ENCODE peak calls at places on chromosome 13, in ten cellular contexts. K, V, T, L, D, A, O, Z, Y and E are unnamed samples.

GRCh38 chr13:77544365-77544764 is 8.9 kb downstream of the SCEL start:
- DNase-seq in K (peak; percentile 16), V (no peak), T (no peak), L (peak; percentile 54), D (no peak), A (peak; percentile 71), O (no peak), Z (no peak), Y (peak; percentile 8), E (no peak)

GRCh38 chr13:40315416-40316064 is 350.9 kb downstream of the FOXO1 start:
- DNase-seq in K (no peak), V (no peak), T (no peak), L (no peak), D (no peak), A (peak; percentile 35), O (no peak), Z (no peak), Y (no peak), E (no peak)

GRCh38 chr13:94464771-94465170 is 14.7 kb downstream of the DCT start:
- DNase-seq in K (no peak), V (no peak), T (no peak), L (no peak), D (no peak), A (no peak), O (no peak), Z (no peak), Y (no peak), E (no peak)

GRCh38 chr13:87671031-87671823 is at the start of gene SLITRK5:
- DNase-seq in K (peak; percentile 86), V (peak; percentile 60), T (no peak), L (peak; percentile 64), D (peak; percentile 93), A (peak; percentile 52), O (no peak), Z (peak; percentile 63), Y (peak; percentile 69), E (no peak)

GRCh38 chr13:110812111-110812868 is 98.8 kb downstream of the ING1 start:
- DNase-seq in K (no peak), V (no peak), T (no peak), L (no peak), D (peak; percentile 80), A (peak; percentile 15), O (no peak), Z (no peak), Y (no peak), E (no peak)

GRCh38 chr13:86792153-86792651 is 879.0 kb upstream of the SLITRK5 start:
- DNase-seq in K (peak; percentile 5), V (no peak), T (no peak), L (no peak), D (peak; percentile 73), A (no peak), O (no peak), Z (no peak), Y (no peak), E (no peak)

GRCh38 chr13:81078048-81078447 is 737.1 kb upstream of the SPRY2 start:
- DNase-seq in K (no peak), V (no peak), T (no peak), L (no peak), D (no peak), A (no peak), O (no peak), Z (no peak), Y (no peak), E (no peak)

GRCh38 chr13:35855531-35856019 is 275.6 kb downstream of the DCLK1 start:
- DNase-seq in K (no peak), V (no peak), T (peak; percentile 63), L (no peak), D (no peak), A (no peak), O (no peak), Z (no peak), Y (no peak), E (no peak)

GRCh38 chr13:112510987-112511715 is 76.8 kb downstream of the TUBGCP3 start:
- DNase-seq in K (no peak), V (no peak), T (no peak), L (no peak), D (no peak), A (no peak), O (no peak), Z (no peak), Y (no peak), E (no peak)

GRCh38 chr13:111031531-111031961 is 83.6 kb upstream of the ARHGEF7 start:
- DNase-seq in K (no peak), V (no peak), T (no peak), L (no peak), D (no peak), A (no peak), O (no peak), Z (no peak), Y (peak; percentile 17), E (no peak)

GRCh38 chr13:52695856-52696255 is 43.2 kb downstream of the SUGT1 start:
- DNase-seq in K (no peak), V (no peak), T (no peak), L (no peak), D (no peak), A (no peak), O (no peak), Z (peak; percentile 82), Y (no peak), E (no peak)

GRCh38 chr13:91362908-91363307 is 15.4 kb downstream of the MIR17HG start:
- DNase-seq in K (no peak), V (no peak), T (no peak), L (no peak), D (no peak), A (no peak), O (no peak), Z (no peak), Y (no peak), E (no peak)

GRCh38 chr13:43879323-43880181 is at the start of the genes CCDC122 and LACC1:
- DNase-seq in K (peak; percentile 92), V (peak; percentile 70), T (no peak), L (peak; percentile 91), D (peak; percentile 96), A (peak; percentile 79), O (no peak), Z (peak; percentile 83), Y (peak; percentile 88), E (peak; percentile 60)
- TF ChIP-seq POLR2AphosphoS5 in K (peak; percentile 41), V (peak; percentile 61), T (no peak), L (peak; percentile 64), D (peak; percentile 60), A (peak; percentile 81), O (no peak), Z (peak; percentile 62), Y (peak; percentile 61), E (peak; percentile 64)

DNA sequence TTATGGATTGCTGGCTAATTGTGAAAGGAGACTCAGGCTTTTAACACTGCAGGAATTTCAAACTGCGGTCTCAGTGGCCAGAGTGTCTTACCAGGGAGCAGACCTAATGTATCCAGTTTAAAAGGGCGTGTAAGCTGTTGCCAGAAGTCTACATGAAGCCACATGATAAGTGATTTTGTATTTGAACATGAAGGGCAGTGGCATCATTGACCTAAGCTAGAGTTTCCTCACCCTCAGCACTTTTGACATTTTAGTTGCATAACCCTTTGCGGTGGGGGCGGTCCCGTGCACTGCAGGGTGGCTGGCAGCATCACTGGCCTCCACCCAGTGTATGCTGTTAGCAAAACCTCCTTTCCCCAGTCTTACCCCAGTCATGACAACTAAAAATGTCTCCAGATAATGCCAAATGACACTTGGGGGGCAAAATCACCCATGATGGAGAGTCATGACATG is 23.7 kb upstream of the GPR18 start:
- DNase-seq in K (no peak), V (no peak), T (no peak), L (no peak), D (peak; percentile 68), A (no peak), O (no peak), Z (peak; percentile 98), Y (peak; percentile 62), E (no peak)
- TF ChIP-seq POLR2AphosphoS5 in K (no peak), V (no peak), T (no peak), L (peak; percentile 82), D (peak; percentile 92), A (no peak), O (no peak), Z (peak; percentile 85), Y (no peak), E (no peak)

DNA sequence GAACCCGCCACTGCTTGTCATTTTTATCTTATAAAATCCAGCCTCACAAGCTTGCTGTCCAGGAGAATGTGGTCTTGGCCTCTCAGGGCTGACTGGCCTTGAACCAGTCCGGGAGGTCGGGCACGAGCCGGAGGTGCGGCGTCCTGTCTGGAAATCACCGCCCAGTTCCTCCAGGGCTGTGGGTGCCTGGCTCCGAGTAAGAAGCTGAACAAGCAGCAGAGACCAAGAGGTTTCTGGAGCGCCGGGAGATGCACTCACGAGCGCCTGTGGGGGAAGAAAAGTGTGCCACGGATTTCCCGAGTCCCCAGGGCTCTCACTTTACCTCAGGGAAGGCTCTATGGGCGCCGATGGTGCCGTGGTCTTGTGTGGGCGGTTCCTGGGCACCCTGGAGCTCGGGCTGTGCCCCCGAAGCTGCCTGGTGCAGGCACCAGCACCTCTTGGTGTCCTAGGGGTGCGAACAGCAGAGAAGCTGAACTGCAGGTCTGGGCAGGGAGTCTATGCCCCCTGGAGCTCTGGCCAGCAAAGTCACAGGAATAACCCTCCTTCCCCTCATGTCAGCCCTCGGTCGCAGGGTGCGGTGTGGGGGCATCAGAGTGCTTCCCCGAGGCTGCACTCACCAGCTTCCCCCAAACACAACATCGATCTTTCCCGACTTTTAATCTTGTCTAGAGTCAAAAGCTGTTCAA is 50.0 kb downstream of the GAS6 start:
- DNase-seq in K (no peak), V (no peak), T (no peak), L (no peak), D (peak; percentile 80), A (peak; percentile 25), O (no peak), Z (no peak), Y (no peak), E (no peak)
- TF ChIP-seq POLR2AphosphoS5 in K (no peak), V (no peak), T (no peak), L (no peak), D (no peak), A (no peak), O (no peak), Z (no peak), Y (no peak), E (no peak)

GRCh38 chr13:28486144-28486543 is 8.8 kb downstream of the FLT1 start:
- DNase-seq in K (no peak), V (no peak), T (no peak), L (no peak), D (no peak), A (no peak), O (no peak), Z (no peak), Y (no peak), E (no peak)
- TF ChIP-seq POLR2AphosphoS5 in K (no peak), V (no peak), T (no peak), L (no peak), D (no peak), A (no peak), O (no peak), Z (no peak), Y (no peak), E (no peak)

DNA sequence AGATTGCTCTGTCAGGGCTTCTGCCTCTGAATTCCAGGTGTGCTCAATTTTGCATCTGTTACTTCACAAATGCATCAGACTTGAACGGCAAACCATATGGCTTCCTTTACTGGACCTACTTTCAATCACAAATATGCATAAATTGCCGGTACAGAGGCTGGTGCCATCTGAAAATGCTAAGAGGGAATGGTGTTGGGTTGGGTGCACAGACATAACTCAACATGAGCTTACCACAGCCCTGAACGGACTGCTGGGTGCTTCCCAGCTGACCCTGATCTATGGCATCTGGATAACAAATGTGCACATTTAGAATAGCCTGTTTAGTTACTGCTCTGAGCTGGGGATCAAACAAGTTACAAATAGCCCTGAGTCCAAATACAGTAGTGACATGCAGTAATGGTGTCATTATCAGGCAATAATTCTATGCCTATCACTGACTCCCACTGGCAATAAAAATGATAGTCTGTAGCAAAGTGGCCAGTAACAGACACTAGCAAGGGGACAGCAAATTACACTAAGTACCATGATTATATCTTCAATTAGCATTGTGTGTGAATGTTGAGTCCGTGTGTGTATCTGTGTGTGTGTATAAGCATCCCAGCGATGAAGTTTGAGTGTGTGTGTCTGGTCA is 927.3 kb downstream of the DIAPH3 start:
- DNase-seq in K (peak; percentile 74), V (no peak), T (no peak), L (no peak), D (no peak), A (no peak), O (no peak), Z (no peak), Y (no peak), E (no peak)
- TF ChIP-seq POLR2AphosphoS5 in K (no peak), V (no peak), T (no peak), L (no peak), D (no peak), A (no peak), O (no peak), Z (no peak), Y (no peak), E (no peak)